ENCODE peak calls at places on chromosomes 7 and 10, in nine cellular contexts. One of them, this sample, is unnamed.

GRCh38 chr10:108363566-108363965 is 1199.1 kb upstream of the SORCS1 start:
- DNase-seq in CD4-positive, alpha-beta memory T cell: no peak
- DNase-seq in NCI-H2081: no peak
- DNase-seq in progenitor cell of endocrine pancreas: no peak
- DNase-seq in AG20443: no peak
- DNase-seq in activated T-helper 9 cell treated with anti-CD3 and anti-CD28 coated beads, Interleukin-2, amount 50 U/mL, for 16 hours: no peak
- DNase-seq in IMR-90: no peak
- DNase-seq in activated CD4-positive, CD25-positive, alpha-beta regulatory T cell treated with anti-CD3 and anti-CD28 coated beads, Interleukin-2, amount 50 U/mL, for 72 hours: no peak
- DNase-seq in skeletal muscle cell: no peak
- DNase-seq in this sample: no peak

GRCh38 chr7:2719007-2719406 is 31.0 kb downstream of the AMZ1 start:
- DNase-seq in CD4-positive, alpha-beta memory T cell: no peak
- DNase-seq in NCI-H2081: no peak
- DNase-seq in progenitor cell of endocrine pancreas: no peak
- DNase-seq in AG20443: peak
- DNase-seq in activated T-helper 9 cell treated with anti-CD3 and anti-CD28 coated beads, Interleukin-2, amount 50 U/mL, for 16 hours: peak
- DNase-seq in IMR-90: no peak
- DNase-seq in activated CD4-positive, CD25-positive, alpha-beta regulatory T cell treated with anti-CD3 and anti-CD28 coated beads, Interleukin-2, amount 50 U/mL, for 72 hours: peak
- DNase-seq in skeletal muscle cell: no peak
- DNase-seq in this sample: no peak

GRCh38 chr10:8221481-8221880 is 167.0 kb downstream of the GATA3 start:
- DNase-seq in CD4-positive, alpha-beta memory T cell: no peak
- DNase-seq in NCI-H2081: no peak
- DNase-seq in progenitor cell of endocrine pancreas: no peak
- DNase-seq in AG20443: no peak
- DNase-seq in activated T-helper 9 cell treated with anti-CD3 and anti-CD28 coated beads, Interleukin-2, amount 50 U/mL, for 16 hours: no peak
- DNase-seq in IMR-90: no peak
- DNase-seq in activated CD4-positive, CD25-positive, alpha-beta regulatory T cell treated with anti-CD3 and anti-CD28 coated beads, Interleukin-2, amount 50 U/mL, for 72 hours: no peak
- DNase-seq in skeletal muscle cell: no peak
- DNase-seq in this sample: peak

GRCh38 chr10:48251525-48252353 is 22.8 kb downstream of the FRMPD2 start:
- DNase-seq in CD4-positive, alpha-beta memory T cell: no peak
- DNase-seq in NCI-H2081: no peak
- DNase-seq in progenitor cell of endocrine pancreas: no peak
- DNase-seq in AG20443: no peak
- DNase-seq in activated T-helper 9 cell treated with anti-CD3 and anti-CD28 coated beads, Interleukin-2, amount 50 U/mL, for 16 hours: no peak
- DNase-seq in IMR-90: no peak
- DNase-seq in activated CD4-positive, CD25-positive, alpha-beta regulatory T cell treated with anti-CD3 and anti-CD28 coated beads, Interleukin-2, amount 50 U/mL, for 72 hours: no peak
- DNase-seq in skeletal muscle cell: no peak
- DNase-seq in this sample: no peak

GRCh38 chr7:157840913-157841756 is 504.3 kb downstream of the DNAJB6 start:
- DNase-seq in CD4-positive, alpha-beta memory T cell: no peak
- DNase-seq in NCI-H2081: peak
- DNase-seq in progenitor cell of endocrine pancreas: no peak
- DNase-seq in AG20443: no peak
- DNase-seq in activated T-helper 9 cell treated with anti-CD3 and anti-CD28 coated beads, Interleukin-2, amount 50 U/mL, for 16 hours: no peak
- DNase-seq in IMR-90: no peak
- DNase-seq in activated CD4-positive, CD25-positive, alpha-beta regulatory T cell treated with anti-CD3 and anti-CD28 coated beads, Interleukin-2, amount 50 U/mL, for 72 hours: no peak
- DNase-seq in skeletal muscle cell: no peak
- DNase-seq in this sample: no peak

GRCh38 chr10:5961405-5962100 is 15.8 kb downstream of the IL15RA start:
- DNase-seq in CD4-positive, alpha-beta memory T cell: no peak
- DNase-seq in NCI-H2081: no peak
- DNase-seq in progenitor cell of endocrine pancreas: no peak
- DNase-seq in AG20443: no peak
- DNase-seq in activated T-helper 9 cell treated with anti-CD3 and anti-CD28 coated beads, Interleukin-2, amount 50 U/mL, for 16 hours: no peak
- DNase-seq in IMR-90: no peak
- DNase-seq in activated CD4-positive, CD25-positive, alpha-beta regulatory T cell treated with anti-CD3 and anti-CD28 coated beads, Interleukin-2, amount 50 U/mL, for 72 hours: no peak
- DNase-seq in skeletal muscle cell: no peak
- DNase-seq in this sample: no peak

GRCh38 chr10:46527241-46527811 is 29.1 kb downstream of the GPRIN2 start:
- DNase-seq in CD4-positive, alpha-beta memory T cell: peak
- DNase-seq in NCI-H2081: no peak
- DNase-seq in progenitor cell of endocrine pancreas: no peak
- DNase-seq in AG20443: no peak
- DNase-seq in activated T-helper 9 cell treated with anti-CD3 and anti-CD28 coated beads, Interleukin-2, amount 50 U/mL, for 16 hours: no peak
- DNase-seq in IMR-90: no peak
- DNase-seq in activated CD4-positive, CD25-positive, alpha-beta regulatory T cell treated with anti-CD3 and anti-CD28 coated beads, Interleukin-2, amount 50 U/mL, for 72 hours: peak
- DNase-seq in skeletal muscle cell: no peak
- DNase-seq in this sample: no peak

GRCh38 chr7:87507446-87507845 is 32.0 kb upstream of the ABCB4 start:
- DNase-seq in CD4-positive, alpha-beta memory T cell: no peak
- DNase-seq in NCI-H2081: no peak
- DNase-seq in progenitor cell of endocrine pancreas: no peak
- DNase-seq in AG20443: no peak
- DNase-seq in activated T-helper 9 cell treated with anti-CD3 and anti-CD28 coated beads, Interleukin-2, amount 50 U/mL, for 16 hours: no peak
- DNase-seq in IMR-90: no peak
- DNase-seq in activated CD4-positive, CD25-positive, alpha-beta regulatory T cell treated with anti-CD3 and anti-CD28 coated beads, Interleukin-2, amount 50 U/mL, for 72 hours: no peak
- DNase-seq in skeletal muscle cell: no peak
- DNase-seq in this sample: no peak

GRCh38 chr7:2132243-2132642 is 100.5 kb downstream of the MAD1L1 start:
- DNase-seq in CD4-positive, alpha-beta memory T cell: no peak
- DNase-seq in NCI-H2081: no peak
- DNase-seq in progenitor cell of endocrine pancreas: no peak
- DNase-seq in AG20443: no peak
- DNase-seq in activated T-helper 9 cell treated with anti-CD3 and anti-CD28 coated beads, Interleukin-2, amount 50 U/mL, for 16 hours: no peak
- DNase-seq in IMR-90: no peak
- DNase-seq in activated CD4-positive, CD25-positive, alpha-beta regulatory T cell treated with anti-CD3 and anti-CD28 coated beads, Interleukin-2, amount 50 U/mL, for 72 hours: no peak
- DNase-seq in skeletal muscle cell: no peak
- DNase-seq in this sample: no peak

GRCh38 chr7:27814054-27814453 is 74.1 kb downstream of the TAX1BP1 start:
- DNase-seq in CD4-positive, alpha-beta memory T cell: no peak
- DNase-seq in NCI-H2081: no peak
- DNase-seq in progenitor cell of endocrine pancreas: no peak
- DNase-seq in AG20443: no peak
- DNase-seq in activated T-helper 9 cell treated with anti-CD3 and anti-CD28 coated beads, Interleukin-2, amount 50 U/mL, for 16 hours: no peak
- DNase-seq in IMR-90: peak
- DNase-seq in activated CD4-positive, CD25-positive, alpha-beta regulatory T cell treated with anti-CD3 and anti-CD28 coated beads, Interleukin-2, amount 50 U/mL, for 72 hours: no peak
- DNase-seq in skeletal muscle cell: no peak
- DNase-seq in this sample: no peak

GRCh38 chr7:135979674-135980660 is 2.8 kb upstream of the MTPN start:
- DNase-seq in CD4-positive, alpha-beta memory T cell: no peak
- DNase-seq in NCI-H2081: no peak
- DNase-seq in progenitor cell of endocrine pancreas: no peak
- DNase-seq in AG20443: no peak
- DNase-seq in activated T-helper 9 cell treated with anti-CD3 and anti-CD28 coated beads, Interleukin-2, amount 50 U/mL, for 16 hours: no peak
- DNase-seq in IMR-90: peak
- DNase-seq in activated CD4-positive, CD25-positive, alpha-beta regulatory T cell treated with anti-CD3 and anti-CD28 coated beads, Interleukin-2, amount 50 U/mL, for 72 hours: no peak
- DNase-seq in skeletal muscle cell: no peak
- DNase-seq in this sample: peak

GRCh38 chr7:108136191-108136581 is 6.0 kb upstream of the LAMB4 start:
- DNase-seq in CD4-positive, alpha-beta memory T cell: no peak
- DNase-seq in NCI-H2081: no peak
- DNase-seq in progenitor cell of endocrine pancreas: no peak
- DNase-seq in AG20443: no peak
- DNase-seq in activated T-helper 9 cell treated with anti-CD3 and anti-CD28 coated beads, Interleukin-2, amount 50 U/mL, for 16 hours: no peak
- DNase-seq in IMR-90: no peak
- DNase-seq in activated CD4-positive, CD25-positive, alpha-beta regulatory T cell treated with anti-CD3 and anti-CD28 coated beads, Interleukin-2, amount 50 U/mL, for 72 hours: no peak
- DNase-seq in skeletal muscle cell: no peak
- DNase-seq in this sample: no peak

GRCh38 chr7:17056491-17057142 is 174.8 kb upstream of the AGR3 start:
- DNase-seq in CD4-positive, alpha-beta memory T cell: no peak
- DNase-seq in NCI-H2081: no peak
- DNase-seq in progenitor cell of endocrine pancreas: no peak
- DNase-seq in AG20443: peak
- DNase-seq in activated T-helper 9 cell treated with anti-CD3 and anti-CD28 coated beads, Interleukin-2, amount 50 U/mL, for 16 hours: no peak
- DNase-seq in IMR-90: peak
- DNase-seq in activated CD4-positive, CD25-positive, alpha-beta regulatory T cell treated with anti-CD3 and anti-CD28 coated beads, Interleukin-2, amount 50 U/mL, for 72 hours: no peak
- DNase-seq in skeletal muscle cell: no peak
- DNase-seq in this sample: no peak

GRCh38 chr10:27558612-27559020 is 54.5 kb downstream of the RAB18 start:
- DNase-seq in CD4-positive, alpha-beta memory T cell: no peak
- DNase-seq in NCI-H2081: peak
- DNase-seq in progenitor cell of endocrine pancreas: peak
- DNase-seq in AG20443: peak
- DNase-seq in activated T-helper 9 cell treated with anti-CD3 and anti-CD28 coated beads, Interleukin-2, amount 50 U/mL, for 16 hours: no peak
- DNase-seq in IMR-90: peak
- DNase-seq in activated CD4-positive, CD25-positive, alpha-beta regulatory T cell treated with anti-CD3 and anti-CD28 coated beads, Interleukin-2, amount 50 U/mL, for 72 hours: no peak
- DNase-seq in skeletal muscle cell: peak
- DNase-seq in this sample: peak

GRCh38 chr10:127349737-127350136 is 153.3 kb upstream of the INSYN2A start:
- DNase-seq in CD4-positive, alpha-beta memory T cell: no peak
- DNase-seq in NCI-H2081: no peak
- DNase-seq in progenitor cell of endocrine pancreas: no peak
- DNase-seq in AG20443: no peak
- DNase-seq in activated T-helper 9 cell treated with anti-CD3 and anti-CD28 coated beads, Interleukin-2, amount 50 U/mL, for 16 hours: no peak
- DNase-seq in IMR-90: peak
- DNase-seq in activated CD4-positive, CD25-positive, alpha-beta regulatory T cell treated with anti-CD3 and anti-CD28 coated beads, Interleukin-2, amount 50 U/mL, for 72 hours: no peak
- DNase-seq in skeletal muscle cell: peak
- DNase-seq in this sample: no peak

GRCh38 chr10:28796606-28797512 is 119.5 kb downstream of the BAMBI start:
- DNase-seq in CD4-positive, alpha-beta memory T cell: no peak
- DNase-seq in NCI-H2081: no peak
- DNase-seq in progenitor cell of endocrine pancreas: no peak
- DNase-seq in AG20443: no peak
- DNase-seq in activated T-helper 9 cell treated with anti-CD3 and anti-CD28 coated beads, Interleukin-2, amount 50 U/mL, for 16 hours: no peak
- DNase-seq in IMR-90: peak
- DNase-seq in activated CD4-positive, CD25-positive, alpha-beta regulatory T cell treated with anti-CD3 and anti-CD28 coated beads, Interleukin-2, amount 50 U/mL, for 72 hours: no peak
- DNase-seq in skeletal muscle cell: no peak
- DNase-seq in this sample: peak

GRCh38 chr10:78938695-78939672 is 129.8 kb upstream of the ZMIZ1 start:
- DNase-seq in CD4-positive, alpha-beta memory T cell: no peak
- DNase-seq in NCI-H2081: no peak
- DNase-seq in progenitor cell of endocrine pancreas: no peak
- DNase-seq in AG20443: no peak
- DNase-seq in activated T-helper 9 cell treated with anti-CD3 and anti-CD28 coated beads, Interleukin-2, amount 50 U/mL, for 16 hours: no peak
- DNase-seq in IMR-90: no peak
- DNase-seq in activated CD4-positive, CD25-positive, alpha-beta regulatory T cell treated with anti-CD3 and anti-CD28 coated beads, Interleukin-2, amount 50 U/mL, for 72 hours: no peak
- DNase-seq in skeletal muscle cell: no peak
- DNase-seq in this sample: no peak

GRCh38 chr7:155808551-155809331 is 3.5 kb downstream of the SHH start:
- DNase-seq in CD4-positive, alpha-beta memory T cell: peak
- DNase-seq in NCI-H2081: no peak
- DNase-seq in progenitor cell of endocrine pancreas: no peak
- DNase-seq in AG20443: no peak
- DNase-seq in activated T-helper 9 cell treated with anti-CD3 and anti-CD28 coated beads, Interleukin-2, amount 50 U/mL, for 16 hours: no peak
- DNase-seq in IMR-90: no peak
- DNase-seq in activated CD4-positive, CD25-positive, alpha-beta regulatory T cell treated with anti-CD3 and anti-CD28 coated beads, Interleukin-2, amount 50 U/mL, for 72 hours: no peak
- DNase-seq in skeletal muscle cell: no peak
- DNase-seq in this sample: no peak

GRCh38 chr10:100186253-100186780 is 488 bp upstream of the ERLIN1 start:
- DNase-seq in CD4-positive, alpha-beta memory T cell: no peak
- DNase-seq in NCI-H2081: no peak
- DNase-seq in progenitor cell of endocrine pancreas: no peak
- DNase-seq in AG20443: peak
- DNase-seq in activated T-helper 9 cell treated with anti-CD3 and anti-CD28 coated beads, Interleukin-2, amount 50 U/mL, for 16 hours: peak
- DNase-seq in IMR-90: peak
- DNase-seq in activated CD4-positive, CD25-positive, alpha-beta regulatory T cell treated with anti-CD3 and anti-CD28 coated beads, Interleukin-2, amount 50 U/mL, for 72 hours: no peak
- DNase-seq in skeletal muscle cell: peak
- DNase-seq in this sample: no peak

GRCh38 chr7:92635538-92635937 is 45.3 kb upstream of the FAM133B start:
- DNase-seq in CD4-positive, alpha-beta memory T cell: no peak
- DNase-seq in NCI-H2081: no peak
- DNase-seq in progenitor cell of endocrine pancreas: no peak
- DNase-seq in AG20443: no peak
- DNase-seq in activated T-helper 9 cell treated with anti-CD3 and anti-CD28 coated beads, Interleukin-2, amount 50 U/mL, for 16 hours: no peak
- DNase-seq in IMR-90: no peak
- DNase-seq in activated CD4-positive, CD25-positive, alpha-beta regulatory T cell treated with anti-CD3 and anti-CD28 coated beads, Interleukin-2, amount 50 U/mL, for 72 hours: no peak
- DNase-seq in skeletal muscle cell: no peak
- DNase-seq in this sample: no peak

GRCh38 chr10:34760606-34761005 is 54.5 kb downstream of the PARD3 start:
- DNase-seq in CD4-positive, alpha-beta memory T cell: no peak
- DNase-seq in NCI-H2081: no peak
- DNase-seq in progenitor cell of endocrine pancreas: no peak
- DNase-seq in AG20443: no peak
- DNase-seq in activated T-helper 9 cell treated with anti-CD3 and anti-CD28 coated beads, Interleukin-2, amount 50 U/mL, for 16 hours: no peak
- DNase-seq in IMR-90: peak
- DNase-seq in activated CD4-positive, CD25-positive, alpha-beta regulatory T cell treated with anti-CD3 and anti-CD28 coated beads, Interleukin-2, amount 50 U/mL, for 72 hours: no peak
- DNase-seq in skeletal muscle cell: no peak
- DNase-seq in this sample: no peak

GRCh38 chr7:76423666-76424412 is 911 bp upstream of the ZP3 start:
- DNase-seq in CD4-positive, alpha-beta memory T cell: no peak
- DNase-seq in NCI-H2081: no peak
- DNase-seq in progenitor cell of endocrine pancreas: no peak
- DNase-seq in AG20443: no peak
- DNase-seq in activated T-helper 9 cell treated with anti-CD3 and anti-CD28 coated beads, Interleukin-2, amount 50 U/mL, for 16 hours: no peak
- DNase-seq in IMR-90: no peak
- DNase-seq in activated CD4-positive, CD25-positive, alpha-beta regulatory T cell treated with anti-CD3 and anti-CD28 coated beads, Interleukin-2, amount 50 U/mL, for 72 hours: no peak
- DNase-seq in skeletal muscle cell: no peak
- DNase-seq in this sample: no peak

GRCh38 chr7:3439333-3440030 is 138.4 kb downstream of the SDK1 start:
- DNase-seq in CD4-positive, alpha-beta memory T cell: no peak
- DNase-seq in NCI-H2081: no peak
- DNase-seq in progenitor cell of endocrine pancreas: no peak
- DNase-seq in AG20443: no peak
- DNase-seq in activated T-helper 9 cell treated with anti-CD3 and anti-CD28 coated beads, Interleukin-2, amount 50 U/mL, for 16 hours: no peak
- DNase-seq in IMR-90: peak
- DNase-seq in activated CD4-positive, CD25-positive, alpha-beta regulatory T cell treated with anti-CD3 and anti-CD28 coated beads, Interleukin-2, amount 50 U/mL, for 72 hours: no peak
- DNase-seq in skeletal muscle cell: peak
- DNase-seq in this sample: peak

GRCh38 chr10:494149-494542 is 195.3 kb downstream of the DIP2C start:
- DNase-seq in CD4-positive, alpha-beta memory T cell: no peak
- DNase-seq in NCI-H2081: no peak
- DNase-seq in progenitor cell of endocrine pancreas: no peak
- DNase-seq in AG20443: no peak
- DNase-seq in activated T-helper 9 cell treated with anti-CD3 and anti-CD28 coated beads, Interleukin-2, amount 50 U/mL, for 16 hours: no peak
- DNase-seq in IMR-90: no peak
- DNase-seq in activated CD4-positive, CD25-positive, alpha-beta regulatory T cell treated with anti-CD3 and anti-CD28 coated beads, Interleukin-2, amount 50 U/mL, for 72 hours: no peak
- DNase-seq in skeletal muscle cell: no peak
- DNase-seq in this sample: no peak

GRCh38 chr7:156843157-156843556 is 49.8 kb downstream of the LMBR1 start:
- DNase-seq in CD4-positive, alpha-beta memory T cell: no peak
- DNase-seq in NCI-H2081: no peak
- DNase-seq in progenitor cell of endocrine pancreas: no peak
- DNase-seq in AG20443: no peak
- DNase-seq in activated T-helper 9 cell treated with anti-CD3 and anti-CD28 coated beads, Interleukin-2, amount 50 U/mL, for 16 hours: no peak
- DNase-seq in IMR-90: no peak
- DNase-seq in activated CD4-positive, CD25-positive, alpha-beta regulatory T cell treated with anti-CD3 and anti-CD28 coated beads, Interleukin-2, amount 50 U/mL, for 72 hours: no peak
- DNase-seq in skeletal muscle cell: no peak
- DNase-seq in this sample: no peak

GRCh38 chr10:133473270-133473669 is 19.5 kb downstream of the SCART1 start:
- DNase-seq in CD4-positive, alpha-beta memory T cell: no peak
- DNase-seq in NCI-H2081: no peak
- DNase-seq in progenitor cell of endocrine pancreas: no peak
- DNase-seq in AG20443: peak
- DNase-seq in activated T-helper 9 cell treated with anti-CD3 and anti-CD28 coated beads, Interleukin-2, amount 50 U/mL, for 16 hours: no peak
- DNase-seq in IMR-90: no peak
- DNase-seq in activated CD4-positive, CD25-positive, alpha-beta regulatory T cell treated with anti-CD3 and anti-CD28 coated beads, Interleukin-2, amount 50 U/mL, for 72 hours: no peak
- DNase-seq in skeletal muscle cell: no peak
- DNase-seq in this sample: no peak

GRCh38 chr7:145082366-145083240 is 246.8 kb upstream of the TPK1 start:
- DNase-seq in CD4-positive, alpha-beta memory T cell: peak
- DNase-seq in NCI-H2081: peak
- DNase-seq in progenitor cell of endocrine pancreas: no peak
- DNase-seq in AG20443: no peak
- DNase-seq in activated T-helper 9 cell treated with anti-CD3 and anti-CD28 coated beads, Interleukin-2, amount 50 U/mL, for 16 hours: no peak
- DNase-seq in IMR-90: no peak
- DNase-seq in activated CD4-positive, CD25-positive, alpha-beta regulatory T cell treated with anti-CD3 and anti-CD28 coated beads, Interleukin-2, amount 50 U/mL, for 72 hours: no peak
- DNase-seq in skeletal muscle cell: no peak
- DNase-seq in this sample: no peak

GRCh38 chr7:1691601-1692499 is 21.8 kb downstream of the ELFN1 start:
- DNase-seq in CD4-positive, alpha-beta memory T cell: no peak
- DNase-seq in NCI-H2081: no peak
- DNase-seq in progenitor cell of endocrine pancreas: peak
- DNase-seq in AG20443: no peak
- DNase-seq in activated T-helper 9 cell treated with anti-CD3 and anti-CD28 coated beads, Interleukin-2, amount 50 U/mL, for 16 hours: no peak
- DNase-seq in IMR-90: no peak
- DNase-seq in activated CD4-positive, CD25-positive, alpha-beta regulatory T cell treated with anti-CD3 and anti-CD28 coated beads, Interleukin-2, amount 50 U/mL, for 72 hours: peak
- DNase-seq in skeletal muscle cell: no peak
- DNase-seq in this sample: no peak

GRCh38 chr10:122230222-122230621 is 40.9 kb upstream of the BTBD16 start:
- DNase-seq in CD4-positive, alpha-beta memory T cell: no peak
- DNase-seq in NCI-H2081: no peak
- DNase-seq in progenitor cell of endocrine pancreas: no peak
- DNase-seq in AG20443: no peak
- DNase-seq in activated T-helper 9 cell treated with anti-CD3 and anti-CD28 coated beads, Interleukin-2, amount 50 U/mL, for 16 hours: no peak
- DNase-seq in IMR-90: no peak
- DNase-seq in activated CD4-positive, CD25-positive, alpha-beta regulatory T cell treated with anti-CD3 and anti-CD28 coated beads, Interleukin-2, amount 50 U/mL, for 72 hours: no peak
- DNase-seq in skeletal muscle cell: no peak
- DNase-seq in this sample: no peak

GRCh38 chr7:76346097-76346496 is 12.7 kb downstream of the YWHAG start:
- DNase-seq in CD4-positive, alpha-beta memory T cell: no peak
- DNase-seq in NCI-H2081: no peak
- DNase-seq in progenitor cell of endocrine pancreas: no peak
- DNase-seq in AG20443: no peak
- DNase-seq in activated T-helper 9 cell treated with anti-CD3 and anti-CD28 coated beads, Interleukin-2, amount 50 U/mL, for 16 hours: no peak
- DNase-seq in IMR-90: no peak
- DNase-seq in activated CD4-positive, CD25-positive, alpha-beta regulatory T cell treated with anti-CD3 and anti-CD28 coated beads, Interleukin-2, amount 50 U/mL, for 72 hours: no peak
- DNase-seq in skeletal muscle cell: no peak
- DNase-seq in this sample: no peak

GRCh38 chr10:79234391-79235318 is 112.6 kb upstream of the PPIF start:
- DNase-seq in CD4-positive, alpha-beta memory T cell: no peak
- DNase-seq in NCI-H2081: no peak
- DNase-seq in progenitor cell of endocrine pancreas: no peak
- DNase-seq in AG20443: no peak
- DNase-seq in activated T-helper 9 cell treated with anti-CD3 and anti-CD28 coated beads, Interleukin-2, amount 50 U/mL, for 16 hours: no peak
- DNase-seq in IMR-90: peak
- DNase-seq in activated CD4-positive, CD25-positive, alpha-beta regulatory T cell treated with anti-CD3 and anti-CD28 coated beads, Interleukin-2, amount 50 U/mL, for 72 hours: no peak
- DNase-seq in skeletal muscle cell: no peak
- DNase-seq in this sample: no peak

This sample was measured in dermis microvascular lymphatic vessel endothelial cell.